ENCODE peak calls at places on chromosomes 11 and 22, in four cellular contexts. O, V, P and C are unnamed samples.

GRCh38 chr11:10544491-10545470 is 3.8 kb upstream of the RNF141 start:
- DNase-seq in O (no peak), V (no peak), P (no peak), C (no peak)

GRCh38 chr11:130655308-130655707 is 206.9 kb downstream of the ADAMTS15 start:
- DNase-seq in V (no peak), O (no peak), P (no peak), C (no peak)

GRCh38 chr11:107785401-107785800 is 73.2 kb downstream of the SLC35F2 start:
- DNase-seq in V (no peak), P (no peak), O (no peak), C (no peak)

GRCh38 chr22:37747090-37747714 is 50.4 kb downstream of the TRIOBP start:
- DNase-seq in P (no peak), V (no peak), O (no peak), C (no peak)

GRCh38 chr11:63906585-63906984 is 10.4 kb downstream of the RCOR2 start:
- DNase-seq in P (no peak), O (peak; percentile 70), V (no peak), C (peak; percentile 62)

GRCh38 chr22:35335936-35336781 is 36.5 kb downstream of the TOM1 start:
- DNase-seq in P (no peak), O (no peak), V (no peak), C (no peak)

GRCh38 chr11:27618591-27618990 is 81.7 kb downstream of the BDNF start:
- DNase-seq in V (no peak), P (no peak), O (no peak), C (no peak)

GRCh38 chr22:40813912-40814315 is 5.2 kb downstream of the SLC25A17 start:
- DNase-seq in V (no peak), P (no peak), O (no peak), C (no peak)

GRCh38 chr11:46560300-46561025 is 33.4 kb downstream of the AMBRA1 start:
- DNase-seq in P (no peak), V (no peak), O (no peak), C (no peak)

GRCh38 chr11:105573091-105573490 is 36.8 kb upstream of the GRIA4 start:
- DNase-seq in O (no peak), P (no peak), V (no peak), C (no peak)

GRCh38 chr11:76513654-76514034 is 68.8 kb downstream of the EMSY start:
- DNase-seq in V (no peak), O (no peak), P (no peak), C (no peak)

GRCh38 chr11:94128746-94129504 is at the start of gene PANX1:
- DNase-seq in O (peak; percentile 93), P (no peak), V (peak; percentile 76), C (peak; percentile 75)

GRCh38 chr22:38314992-38315800 is 2.0 kb downstream of the CSNK1E start:
- DNase-seq in P (no peak), V (no peak), O (no peak), C (no peak)

GRCh38 chr11:113488931-113489351 is 13.7 kb upstream of the DRD2 start:
- DNase-seq in V (no peak), P (no peak), O (no peak), C (no peak)

GRCh38 chr22:21568207-21569075 is 927 bp downstream of the UBE2L3 start:
- DNase-seq in O (peak; percentile 50), P (no peak), V (peak; percentile 34), C (no peak)

GRCh38 chr11:125494987-125495725 is 909 bp downstream of the FEZ1 start:
- DNase-seq in V (no peak), P (no peak), O (peak; percentile 77), C (peak; percentile 63)

GRCh38 chr11:119056397-119056999 is 507 bp downstream of the HYOU1 start:
- DNase-seq in V (no peak), O (peak; percentile 80), P (no peak), C (peak; percentile 55)

GRCh38 chr22:20547029-20547428 is 39.6 kb downstream of the MED15 start:
- DNase-seq in O (no peak), V (no peak), P (no peak), C (no peak)

GRCh38 chr11:74696488-74696887 is 34.7 kb downstream of the CHRDL2 start:
- DNase-seq in V (no peak), P (no peak), O (no peak), C (no peak)

GRCh38 chr22:29689872-29690213 is 30.0 kb upstream of the CABP7 start:
- DNase-seq in V (peak; percentile 24), P (peak; percentile 41), O (peak; percentile 90), C (peak; percentile 86)

GRCh38 chr11:128933481-128934178 is 9.0 kb downstream of the TP53AIP1 start:
- DNase-seq in P (no peak), V (no peak), O (no peak), C (no peak)
- TF ChIP-seq CREB1 in P (no peak), V (no peak), O (no peak), C (no peak)

GRCh38 chr11:58784995-58785394 is 53.3 kb upstream of the GLYAT start:
- DNase-seq in P (no peak), V (no peak), O (peak; percentile 17), C (no peak)

GRCh38 chr11:58786693-58787092 is 55.0 kb upstream of the GLYAT start:
- DNase-seq in P (no peak), O (no peak), V (no peak), C (no peak)

GRCh38 chr11:58787903-58788302 is 56.2 kb upstream of the GLYAT start:
- DNase-seq in V (no peak), P (no peak), O (no peak), C (no peak)

GRCh38 chr11:58788355-58789023 is 56.0 kb downstream of the GLYATL2 start:
- DNase-seq in O (peak; percentile 81), P (no peak), V (peak; percentile 67), C (peak; percentile 25)
- TF ChIP-seq CREB1 in O (no peak), P (no peak), V (no peak), C (no peak)

GRCh38 chr11:35045219-35045819 is 93.7 kb upstream of the CD44 start:
- DNase-seq in V (peak; percentile 64), O (no peak), P (no peak), C (no peak)
- TF ChIP-seq CREB1 in V (no peak), O (no peak), P (no peak), C (no peak)

GRCh38 chr11:45045692-45046471 is 95.2 kb upstream of the TP53I11 start:
- DNase-seq in V (no peak), P (no peak), O (no peak), C (no peak)
- TF ChIP-seq CREB1 in V (no peak), P (no peak), O (no peak), C (no peak)